ENCODE peak calls at places on chromosome 19, in ten cellular contexts. D is HCT116, Y is ovary, W is A549, R is breast epithelium, F is iPS DF 6.9, Q is ascending aorta, U is lower lobe of right lung, P is Panc1, C is heart right ventricle. H is an unnamed sample. For H3K9me3, the result is how much of the 10 kb centered on the place peaks cover.

GRCh38 chr19:43432866-43433673 is 18.4 kb downstream of the TEX101 start:
- DNase-seq in C (peak), R (peak), Y (no peak), Q (peak), P (no peak), U (peak), D (peak), F (peak), W (peak), H (peak)

GRCh38 chr19:40286674-40287421 is 1.7 kb upstream of the AKT2 start:
- DNase-seq in C (no peak), U (no peak), D (no peak), F (no peak), P (no peak), W (no peak), Q (no peak), R (no peak), Y (no peak), H (no peak)

GRCh38 chr19:45973564-45974338 is at the start of gene NOVA2:
- DNase-seq in Y (peak), C (peak), Q (peak), P (no peak), W (peak), R (no peak), D (peak), U (peak), F (peak), H (peak)

GRCh38 chr19:50983625-50984292 is at the start of gene KLK7:
- DNase-seq in Y (no peak), W (no peak), U (no peak), F (no peak), P (no peak), D (no peak), C (no peak), R (no peak), Q (no peak), H (no peak)

GRCh38 chr19:919157-920050 is 2.3 kb downstream of the KISS1R start:
- DNase-seq in W (no peak), U (no peak), Q (no peak), R (no peak), Y (no peak), P (no peak), C (no peak), F (no peak), D (no peak), H (no peak)

GRCh38 chr19:2488942-2489731 is 13.2 kb downstream of the GADD45B start:
- DNase-seq in Y (peak), F (no peak), D (no peak), Q (peak), W (peak), R (peak), P (no peak), U (peak), C (peak), H (no peak)

GRCh38 chr19:17473041-17473440 is 2.7 kb downstream of the SLC27A1 start:
- DNase-seq in W (peak), U (no peak), C (no peak), Y (no peak), F (no peak), Q (no peak), D (peak), P (no peak), R (no peak), H (no peak)

GRCh38 chr19:38551450-38551813 is 66.3 kb downstream of the MAP4K1 start:
- DNase-seq in D (no peak), W (no peak), F (no peak), Q (no peak), P (no peak), Y (no peak), U (peak), C (no peak), R (no peak), H (no peak)

GRCh38 chr19:30693179-30693578 is 321.0 kb downstream of the ZNF536 start:
- DNase-seq in D (no peak), F (no peak), Q (no peak), U (no peak), P (no peak), Y (no peak), C (no peak), R (no peak), W (no peak), H (no peak)

GRCh38 chr19:35437152-35437951 is 10.7 kb upstream of the FFAR2 start:
- DNase-seq in W (peak), F (no peak), R (no peak), D (no peak), Q (no peak), Y (no peak), P (no peak), U (no peak), C (no peak), H (no peak)

GRCh38 chr19:42403586-42403985 is 13.5 kb upstream of the CNFN start:
- DNase-seq in P (no peak), W (no peak), R (no peak), D (no peak), Q (no peak), F (no peak), U (no peak), Y (no peak), C (no peak), H (no peak)

GRCh38 chr19:14361824-14362223 is 19.4 kb upstream of the ADGRE5 start:
- DNase-seq in R (no peak), C (no peak), P (no peak), F (no peak), Q (no peak), W (peak), D (no peak), Y (no peak), U (no peak), H (no peak)

GRCh38 chr19:41386442-41386841 is 10.1 kb downstream of the TMEM91 start:
- DNase-seq in U (no peak), P (no peak), W (no peak), Q (no peak), Y (peak), C (no peak), F (no peak), R (no peak), D (no peak), H (no peak)

GRCh38 chr19:39166571-39167391 is 30.0 kb upstream of the NCCRP1 start:
- DNase-seq in R (peak), F (no peak), Q (no peak), D (no peak), U (peak), C (peak), W (no peak), P (no peak), Y (peak), H (peak)

GRCh38 chr19:50952890-50953289 is at the start of gene KLK5:
- DNase-seq in D (no peak), U (no peak), F (no peak), Q (no peak), P (no peak), C (no peak), R (peak), W (no peak), Y (no peak), H (no peak)

GRCh38 chr19:46919324-46919723 is 58.5 kb downstream of the ARHGAP35 start:
- DNase-seq in D (no peak), C (no peak), F (no peak), R (no peak), U (no peak), Y (no peak), W (no peak), Q (peak), P (no peak), H (no peak)

GRCh38 chr19:49430678-49431329 is 5.6 kb downstream of the GFY start:
- DNase-seq in C (no peak), Q (no peak), R (no peak), Y (no peak), W (peak), P (no peak), F (no peak), U (no peak), D (no peak), H (no peak)

GRCh38 chr19:38665219-38665931 is 17.9 kb downstream of the ACTN4 start:
- DNase-seq in R (no peak), P (no peak), Y (no peak), Q (no peak), W (no peak), C (no peak), D (no peak), F (no peak), U (no peak), H (no peak)

GRCh38 chr19:40596608-40597328 is 4.4 kb upstream of the LTBP4 start:
- DNase-seq in Y (peak), F (no peak), Q (peak), C (peak), R (no peak), U (peak), P (no peak), W (peak), D (peak), H (peak)

GRCh38 chr19:19628499-19629134 is 597 bp upstream of the LPAR2 start:
- DNase-seq in U (peak), D (peak), W (peak), F (peak), P (no peak), Y (peak), R (peak), C (no peak), Q (no peak), H (peak)

GRCh38 chr19:49952906-49953305 is 8.1 kb downstream of the SIGLEC11 start:
- DNase-seq in P (no peak), D (no peak), W (no peak), U (peak), R (peak), Q (no peak), Y (no peak), C (no peak), F (no peak), H (no peak)

GRCh38 chr19:9130965-9131364 is 4.2 kb upstream of the OR7G3 start:
- DNase-seq in D (no peak), P (no peak), F (no peak), U (no peak), R (no peak), Y (no peak), W (no peak), Q (no peak), C (no peak), H (no peak)

GRCh38 chr19:31718041-31718440 is 368.8 kb upstream of the TSHZ3 start:
- DNase-seq in P (no peak), Y (no peak), Q (no peak), U (no peak), R (no peak), C (no peak), W (no peak), F (no peak), D (no peak), H (no peak)

GRCh38 chr19:40416918-40417713 is 3.9 kb upstream of the PRX start:
- DNase-seq in Q (no peak), R (no peak), C (peak), W (peak), D (no peak), Y (no peak), F (no peak), U (peak), P (no peak), H (no peak)

GRCh38 chr19:32933571-32933970 is 38.2 kb downstream of the CEP89 start:
- DNase-seq in U (no peak), Y (no peak), W (no peak), R (no peak), P (no peak), C (no peak), F (no peak), D (no peak), Q (no peak), H (no peak)

GRCh38 chr19:1429750-1430149 is 8.4 kb upstream of the RPS15 start:
- DNase-seq in Y (no peak), C (peak), W (no peak), U (no peak), F (no peak), R (no peak), D (no peak), Q (no peak), P (no peak), H (no peak)

GRCh38 chr19:47704024-47704423 is 9.2 kb upstream of the EHD2 start:
- DNase-seq in D (no peak), U (no peak), Y (no peak), P (no peak), F (no peak), W (no peak), Q (no peak), R (no peak), C (no peak), H (no peak)

GRCh38 chr19:49106648-49107135 is 7.5 kb upstream of the LIN7B start:
- DNase-seq in U (peak), D (peak), W (peak), Q (no peak), F (no peak), C (peak), Y (no peak), P (no peak), R (no peak), H (peak)

GRCh38 chr19:38245826-38246498 is 10.2 kb downstream of the PPP1R14A start:
- DNase-seq in P (no peak), R (no peak), C (no peak), U (no peak), F (no peak), D (no peak), Q (peak), W (no peak), Y (peak), H (no peak)

GRCh38 chr19:34979819-34980640 is 16.0 kb upstream of the ZNF792 start:
- DNase-seq in P (no peak), D (no peak), F (no peak), U (peak), W (no peak), Q (no peak), Y (no peak), C (no peak), R (no peak), H (no peak)

GRCh38 chr19:27986299-27986698 is 1226.7 kb downstream of the UQCRFS1 start:
- DNase-seq in Q (no peak), F (no peak), U (no peak), Y (no peak), C (no peak), R (no peak), D (no peak), W (no peak), P (no peak), H (no peak)

GRCh38 chr19:40610396-40611064 is 9.4 kb downstream of the LTBP4 start:
- DNase-seq in C (peak), Y (peak), P (no peak), F (no peak), W (no peak), U (peak), D (no peak), Q (peak), R (peak), H (no peak)

GRCh38 chr19:5498817-5499535 is 43.8 kb downstream of the ZNRF4 start:
- DNase-seq in C (no peak), F (no peak), Y (no peak), P (no peak), R (no peak), D (no peak), U (no peak), Q (no peak), W (no peak), H (no peak)

GRCh38 chr19:2726904-2727639 is 5.9 kb upstream of the DIRAS1 start:
- DNase-seq in U (no peak), R (no peak), W (no peak), C (no peak), F (no peak), P (no peak), Q (no peak), Y (no peak), D (no peak), H (no peak)

DNA sequence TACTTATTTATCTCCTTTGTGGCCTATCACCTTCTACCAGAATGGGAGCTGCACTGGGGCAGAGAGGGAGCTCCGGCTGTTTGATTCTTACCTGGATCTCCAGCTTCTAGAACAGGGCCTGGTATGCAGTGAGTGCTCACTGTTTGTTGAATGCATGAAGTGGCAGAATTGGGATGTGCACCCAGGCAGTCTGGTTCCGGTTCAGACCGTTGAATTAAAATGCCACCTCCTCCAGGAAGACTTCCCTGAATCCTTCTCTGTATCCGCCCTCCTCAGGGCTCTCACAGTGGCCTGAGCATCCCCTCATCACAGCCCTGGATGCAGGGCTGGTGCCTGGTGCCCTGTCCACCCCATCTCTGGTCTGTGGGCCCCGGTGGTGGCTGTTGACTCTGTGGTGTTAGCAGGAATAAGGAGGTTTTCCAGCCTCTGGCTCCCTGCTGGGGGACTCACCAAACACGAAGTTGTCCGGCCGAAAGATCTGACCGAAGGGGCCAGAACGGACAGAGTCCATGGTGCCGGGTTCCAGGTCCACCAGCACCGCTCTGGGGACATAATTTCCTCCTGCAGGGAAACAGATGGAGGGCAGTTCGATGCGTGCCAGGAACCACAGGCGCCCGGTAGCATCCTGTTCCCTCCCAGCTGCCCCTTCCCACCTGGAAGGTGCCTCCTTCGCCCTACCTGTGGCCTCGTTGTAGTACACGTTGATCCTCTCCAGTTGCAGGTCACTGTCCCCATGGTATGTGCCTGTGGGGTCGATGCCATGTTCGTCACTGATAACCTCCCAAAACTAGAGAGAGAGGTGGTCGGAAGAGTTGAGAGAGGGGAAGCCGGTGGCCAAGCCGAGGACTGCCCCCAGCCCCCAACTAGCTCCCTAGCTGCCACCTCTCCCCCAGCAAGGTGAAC is 1.0 kb downstream of the TUBB4A start:
- DNase-seq in C (no peak), W (no peak), F (no peak), R (no peak), Q (no peak), P (no peak), U (no peak), D (no peak), Y (no peak), H (no peak)
- H3K4me3 ChIP-seq in C (no peak), W (peak), F (peak), R (no peak), Q (peak), P (peak), U (no peak), D (peak), Y (no peak), H (peak)

DNA sequence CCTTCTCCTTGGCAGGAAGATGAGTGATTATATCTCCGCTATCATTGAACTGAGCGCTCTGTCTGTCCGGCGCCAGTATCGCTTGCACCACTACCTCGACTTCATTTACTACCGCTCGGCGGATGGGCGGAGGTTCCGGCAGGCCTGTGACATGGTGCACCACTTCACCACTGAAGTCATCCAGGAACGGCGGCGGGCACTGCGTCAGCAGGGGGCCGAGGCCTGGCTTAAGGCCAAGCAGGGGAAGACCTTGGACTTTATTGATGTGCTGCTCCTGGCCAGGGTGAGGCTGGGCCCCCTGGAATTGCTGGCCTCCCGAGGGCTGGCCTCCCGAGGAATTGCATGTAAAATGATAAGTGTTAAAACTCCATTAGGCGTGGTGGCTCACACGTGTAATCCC is 32.1 kb downstream of the CYP4F22 start:
- DNase-seq in U (no peak), P (no peak), C (no peak), W (no peak), F (no peak), D (no peak), R (no peak), Y (no peak), Q (no peak), H (no peak)
- H3K9me3 ChIP-seq in U (under half), P (under half), C (under half), W (under half), F (under half), D (under half), R (under half), Y (under half), Q (under half), H (under half)

DNA sequence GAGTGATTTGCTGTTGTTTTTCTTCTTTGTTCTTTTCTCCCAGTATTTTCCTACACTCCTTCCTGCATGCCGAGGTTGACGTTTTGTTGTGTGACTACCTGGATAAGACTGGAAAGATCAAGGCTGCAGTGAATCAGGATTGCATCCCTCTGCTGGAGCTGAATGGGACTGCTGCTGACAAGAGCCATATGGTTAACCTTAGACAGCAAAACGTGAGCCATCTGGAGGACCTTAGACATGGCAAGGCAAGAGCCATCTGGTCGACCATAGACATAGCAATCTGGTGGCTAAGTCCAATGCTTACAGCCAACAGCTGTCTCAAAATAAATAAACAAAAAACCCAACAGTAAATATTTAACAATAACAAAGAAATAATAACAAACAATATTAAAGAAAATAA is 42.6 kb upstream of the ZNF91 start:
- DNase-seq in R (no peak), F (no peak), U (no peak), Y (no peak), Q (no peak), W (no peak), P (no peak), C (no peak), D (no peak), H (peak)
- H3K4me3 ChIP-seq in R (no peak), F (no peak), U (no peak), Y (no peak), Q (no peak), W (no peak), P (no peak), C (no peak), D (no peak), H (no peak)

DNA sequence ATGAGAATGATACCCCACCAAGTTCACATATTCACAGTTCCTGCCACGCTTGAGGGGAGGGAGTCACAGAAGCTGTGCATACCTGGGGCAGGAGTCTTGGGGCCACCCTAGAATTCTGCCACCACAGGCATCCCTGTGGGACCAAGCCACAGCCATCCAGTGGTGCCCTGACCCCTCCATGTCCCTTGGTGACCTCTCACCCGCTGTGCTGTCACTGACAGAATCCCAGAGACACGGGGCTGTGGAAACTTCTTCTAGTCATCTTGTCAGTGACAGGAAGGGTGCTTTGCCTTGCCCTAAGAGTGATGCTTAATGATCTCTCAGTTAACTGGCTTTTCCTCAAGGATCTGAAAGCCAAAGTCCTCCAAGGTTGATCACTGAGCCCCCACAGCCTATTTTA is 58.4 kb upstream of the UQCRFS1 start:
- DNase-seq in C (no peak), W (no peak), D (no peak), Y (no peak), F (no peak), R (no peak), P (no peak), U (no peak), Q (no peak), H (no peak)
- H3K9me3 ChIP-seq in C (under half), W (under half), D (under half), Y (under half), F (under half), R (under half), P (under half), U (under half), Q (under half), H (under half)

GRCh38 chr19:3813473-3814392 is 27.6 kb upstream of the MATK start:
- DNase-seq in U (no peak), W (no peak), Q (no peak), F (no peak), D (no peak), Y (no peak), P (no peak), C (no peak), R (no peak), H (no peak)
- H3K4me3 ChIP-seq in U (no peak), W (no peak), Q (no peak), F (no peak), D (no peak), Y (no peak), P (no peak), C (no peak), R (no peak), H (no peak)

GRCh38 chr19:11832253-11832912 is 16.1 kb upstream of the ZNF439 start:
- DNase-seq in Y (no peak), P (no peak), U (no peak), Q (no peak), C (no peak), W (no peak), R (no peak), D (no peak), F (no peak), H (no peak)

GRCh38 chr19:11833541-11833940 is 15.0 kb upstream of the ZNF439 start:
- DNase-seq in Y (no peak), D (no peak), P (no peak), F (no peak), U (no peak), W (no peak), Q (no peak), C (no peak), R (no peak), H (no peak)
- H3K9me3 ChIP-seq in Y (under half), D (under half), P (under half), F (under half), U (under half), W (under half), Q (half or more), C (half or more), R (under half), H (under half)